ENCODE peak calls at places on chromosomes 6 and 20, in eight cellular contexts. Z, F, J, W, Y, K, M and A are unnamed samples.

GRCh38 chr6:103516336-103516735 is 1343.4 kb downstream of the HACE1 start:
- DNase-seq in Z (no peak), F (no peak), J (no peak), W (no peak), Y (no peak), K (peak; percentile 31), M (no peak), A (no peak)

GRCh38 chr6:104909140-104909525 is 47.8 kb upstream of the LIN28B start:
- DNase-seq in Z (no peak), F (no peak), J (no peak), W (no peak), Y (no peak), K (no peak), M (no peak), A (no peak)

GRCh38 chr6:15769471-15770088 is 106.8 kb upstream of the DTNBP1 start:
- DNase-seq in Z (no peak), F (no peak), J (no peak), W (no peak), Y (no peak), K (no peak), M (no peak), A (no peak)

GRCh38 chr6:151564654-151565053 is 70.8 kb downstream of the CCDC170 start:
- DNase-seq in Z (no peak), F (no peak), J (no peak), W (no peak), Y (no peak), K (no peak), M (no peak), A (no peak)

GRCh38 chr6:99991955-99992354 is 2.1 kb downstream of the MCHR2 start:
- DNase-seq in Z (no peak), F (no peak), J (no peak), W (no peak), Y (no peak), K (no peak), M (no peak), A (no peak)

GRCh38 chr6:41940759-41941279 is 789 bp downstream of the CCND3 start:
- DNase-seq in Z (peak; percentile 70), F (peak; percentile 77), J (peak; percentile 23), W (peak; percentile 61), Y (peak; percentile 98), K (peak; percentile 65), M (no peak), A (no peak)

GRCh38 chr6:65289491-65289890 is 417.5 kb downstream of the EYS start:
- DNase-seq in Z (no peak), F (no peak), J (no peak), W (no peak), Y (no peak), K (no peak), M (no peak), A (no peak)

GRCh38 chr6:109242923-109243322 is 139.3 kb downstream of the CD164 start:
- DNase-seq in Z (no peak), F (no peak), J (peak; percentile 32), W (no peak), Y (no peak), K (no peak), M (no peak), A (no peak)

GRCh38 chr6:43798688-43799444 is 28.9 kb downstream of the VEGFA start:
- DNase-seq in Z (peak; percentile 90), F (peak; percentile 67), J (peak; percentile 84), W (peak; percentile 95), Y (peak; percentile 82), K (no peak), M (no peak), A (no peak)

GRCh38 chr6:17343215-17343614 is 50.2 kb upstream of the CAP2 start:
- DNase-seq in Z (no peak), F (no peak), J (no peak), W (no peak), Y (no peak), K (no peak), M (no peak), A (no peak)

GRCh38 chr6:31665501-31666336 is at the start of gene CSNK2B:
- DNase-seq in Z (peak; percentile 99), F (peak; percentile 99), J (peak; percentile 97), W (peak; percentile 98), Y (peak; percentile 100), K (peak; percentile 98), M (peak; percentile 95), A (peak; percentile 93)

GRCh38 chr6:28982476-28983266 is 22.4 kb downstream of the ZNF311 start:
- DNase-seq in Z (no peak), F (no peak), J (peak; percentile 57), W (peak; percentile 69), Y (peak; percentile 83), K (peak; percentile 55), M (no peak), A (no peak)

GRCh38 chr6:18585032-18585573 is 198.0 kb downstream of the RNF144B start:
- DNase-seq in Z (no peak), F (peak; percentile 20), J (peak; percentile 63), W (peak; percentile 84), Y (peak; percentile 24), K (no peak), M (peak; percentile 35), A (no peak)

GRCh38 chr6:138695193-138695592 is 78.4 kb upstream of the CCDC28A start:
- DNase-seq in Z (no peak), F (no peak), J (no peak), W (no peak), Y (no peak), K (no peak), M (no peak), A (no peak)
- TF ChIP-seq CTCF in Z (no peak), F (no peak), J (no peak), W (no peak), Y (no peak), K (no peak), M (no peak), A (no peak)

GRCh38 chr20:42018979-42019378 is 400.8 kb upstream of the CHD6 start:
- DNase-seq in Z (no peak), F (no peak), J (no peak), W (no peak), Y (peak; percentile 23), K (peak; percentile 51), M (no peak), A (no peak)
- TF ChIP-seq CTCF in Z (no peak), F (no peak), J (no peak), W (peak; percentile 27), Y (peak; percentile 50), K (peak; percentile 62), M (peak; percentile 38), A (no peak)

GRCh38 chr6:49453221-49453620 is 9.8 kb downstream of the MMUT start:
- DNase-seq in Z (no peak), F (no peak), J (no peak), W (peak; percentile 8), Y (no peak), K (no peak), M (no peak), A (no peak)
- TF ChIP-seq CTCF in Z (peak; percentile 27), F (peak; percentile 20), J (peak; percentile 80), W (peak; percentile 54), Y (no peak), K (peak; percentile 47), M (peak; percentile 70), A (no peak)

GRCh38 chr6:119628691-119629621 is 279.4 kb upstream of the MAN1A1 start:
- DNase-seq in Z (no peak), F (no peak), J (no peak), W (no peak), Y (no peak), K (no peak), M (no peak), A (no peak)
- TF ChIP-seq CTCF in Z (no peak), F (no peak), J (no peak), W (no peak), Y (no peak), K (no peak), M (peak; percentile 27), A (no peak)

GRCh38 chr20:47503685-47504084 is 2.0 kb downstream of the NCOA3 start:
- DNase-seq in Z (no peak), F (no peak), J (no peak), W (no peak), Y (peak; percentile 17), K (no peak), M (no peak), A (no peak)
- TF ChIP-seq CTCF in Z (no peak), F (no peak), J (no peak), W (no peak), Y (no peak), K (no peak), M (no peak), A (no peak)

DNA sequence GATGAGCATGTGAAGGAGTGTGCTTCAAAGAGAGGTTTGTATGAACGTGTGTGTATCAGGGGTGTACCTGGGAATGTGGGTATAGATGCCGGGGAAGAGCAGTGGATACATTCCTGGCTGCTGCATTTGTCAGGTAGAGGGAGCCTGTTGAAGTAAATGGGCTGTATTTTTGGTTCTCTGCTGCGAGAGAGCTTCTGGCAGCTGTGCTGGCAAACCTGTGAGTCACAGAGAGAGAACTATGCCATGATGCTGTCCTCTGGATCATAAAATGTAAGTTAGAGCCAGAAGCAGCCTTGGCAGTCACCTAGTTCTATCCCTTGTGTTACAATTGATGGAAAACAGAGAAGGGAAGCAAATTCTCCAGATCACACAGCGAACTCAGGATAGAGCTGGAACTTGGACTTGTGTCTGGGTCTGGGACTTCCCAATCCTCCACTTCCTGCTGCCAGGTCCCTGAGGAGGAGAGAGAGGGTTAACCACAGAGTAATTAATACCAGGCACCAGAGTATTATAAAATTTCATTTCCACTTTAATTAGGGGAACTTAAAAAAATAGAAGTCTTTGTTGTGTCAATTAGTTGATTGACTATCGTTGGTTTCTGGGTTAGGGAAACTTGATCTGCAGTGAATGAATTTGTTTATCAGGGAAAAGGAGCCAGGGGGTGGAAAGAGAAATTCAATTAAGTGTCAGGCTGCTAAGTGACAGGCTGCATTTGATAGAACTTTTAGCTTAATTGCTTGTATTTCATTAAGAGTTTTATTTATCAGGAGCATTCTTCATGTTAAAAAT is 41.1 kb upstream of the GTSF1L start:
- DNase-seq in Z (no peak), F (no peak), J (peak; percentile 68), W (no peak), Y (no peak), K (no peak), M (no peak), A (no peak)
- TF ChIP-seq CTCF in Z (no peak), F (no peak), J (no peak), W (no peak), Y (no peak), K (no peak), M (no peak), A (no peak)

GRCh38 chr6:4466769-4467480 is 309.3 kb upstream of the CDYL start:
- DNase-seq in Z (no peak), F (no peak), J (peak; percentile 50), W (no peak), Y (peak; percentile 18), K (peak; percentile 25), M (no peak), A (no peak)
- TF ChIP-seq CTCF in Z (no peak), F (no peak), J (peak; percentile 58), W (no peak), Y (peak; percentile 14), K (peak; percentile 13), M (no peak), A (no peak)

DNA sequence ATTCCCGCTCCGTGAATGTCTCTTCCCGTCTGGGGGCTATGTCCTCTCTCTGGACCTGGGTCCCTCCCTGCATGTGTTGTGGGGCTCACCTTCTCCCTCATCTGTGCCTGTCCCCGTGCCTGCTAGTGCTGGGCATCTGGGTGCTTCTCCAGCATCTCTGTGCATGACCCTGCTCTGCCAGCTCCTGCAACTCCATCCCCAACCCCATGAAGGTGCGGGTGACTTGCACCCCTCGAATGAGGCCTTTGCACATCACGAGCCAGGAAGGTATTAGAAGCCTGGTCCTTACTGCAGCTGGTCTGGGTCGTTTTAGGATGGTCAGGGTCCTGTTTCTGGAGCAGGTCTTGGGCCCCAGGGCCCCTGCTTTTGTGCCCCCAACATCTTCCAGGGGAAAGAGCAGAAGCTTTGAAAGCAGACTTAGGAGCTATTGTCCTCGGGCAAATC is 109.7 kb downstream of the AGPAT4 start:
- DNase-seq in Z (no peak), F (no peak), J (no peak), W (no peak), Y (no peak), K (no peak), M (no peak), A (no peak)
- TF ChIP-seq CTCF in Z (no peak), F (no peak), J (no peak), W (no peak), Y (no peak), K (no peak), M (no peak), A (no peak)